ENCODE peak calls at places on chromosomes 13 and 19, in eight cellular contexts. Z is brain microvascular endothelial cell, V is fibroblast of lung, W is body of pancreas, J is ascending aorta, I is OCI-LY7, B is Panc1, G is lung. T is an unnamed sample.

GRCh38 chr13:71879129-71879535 is 12.1 kb upstream of the DACH1 start:
- DNase-seq in V (peak), G (no peak), J (no peak), Z (peak), B (peak), I (peak), W (peak), T (no peak)

GRCh38 chr19:961866-962620 is 22.1 kb upstream of the WDR18 start:
- DNase-seq in W (no peak), J (no peak), Z (no peak), B (no peak), I (no peak), V (peak), G (no peak), T (no peak)

GRCh38 chr13:21234537-21234936 is 58.1 kb downstream of the MRPL57 start:
- DNase-seq in J (no peak), B (no peak), Z (no peak), W (no peak), I (no peak), V (no peak), G (no peak), T (no peak)

GRCh38 chr13:33541962-33542308 is 256.4 kb upstream of the STARD13 start:
- DNase-seq in W (no peak), V (no peak), I (no peak), G (no peak), B (no peak), J (no peak), Z (no peak), T (no peak)

GRCh38 chr19:41323430-41324125 is 13.6 kb downstream of the CCDC97 start:
- DNase-seq in Z (peak), W (peak), B (no peak), J (peak), I (no peak), G (no peak), V (peak), T (peak)

GRCh38 chr13:33296793-33297425 is 11.4 kb upstream of the STARD13 start:
- DNase-seq in Z (no peak), G (no peak), J (no peak), I (no peak), V (no peak), W (no peak), B (no peak), T (no peak)

GRCh38 chr13:110485604-110486003 is 75.9 kb downstream of the RAB20 start:
- DNase-seq in I (no peak), Z (no peak), B (no peak), V (no peak), J (no peak), W (no peak), G (no peak), T (no peak)

GRCh38 chr13:113989585-113990300 is 15.9 kb upstream of the C13orf46 start:
- DNase-seq in V (no peak), G (no peak), Z (no peak), I (no peak), W (peak), J (no peak), B (no peak), T (no peak)

GRCh38 chr19:40419066-40419612 is 6.0 kb upstream of the PRX start:
- DNase-seq in V (no peak), B (no peak), J (no peak), G (no peak), W (no peak), Z (no peak), I (no peak), T (no peak)

GRCh38 chr19:14442904-14443631 is 10.0 kb downstream of the PKN1 start:
- DNase-seq in W (no peak), V (no peak), B (no peak), J (no peak), Z (no peak), G (no peak), I (no peak), T (no peak)

GRCh38 chr13:101996906-101997408 is 404.9 kb downstream of the FGF14 start:
- DNase-seq in J (no peak), B (no peak), I (no peak), W (no peak), V (no peak), G (no peak), Z (no peak), T (no peak)

GRCh38 chr19:19385900-19386339 is 19.6 kb upstream of the GATAD2A start:
- DNase-seq in J (no peak), I (peak), Z (no peak), W (no peak), G (peak), B (no peak), V (no peak), T (no peak)

GRCh38 chr19:13962738-13963602 is 10.7 kb downstream of the DCAF15 start:
- DNase-seq in I (no peak), W (no peak), G (no peak), V (peak), Z (no peak), B (no peak), J (no peak), T (no peak)

GRCh38 chr19:46748325-46749109 is 2.3 kb upstream of the STRN4 start:
- DNase-seq in J (no peak), W (peak), B (no peak), I (peak), G (peak), V (peak), Z (peak), T (no peak)

GRCh38 chr19:19461671-19462622 is 53.4 kb downstream of the TSSK6 start:
- DNase-seq in J (no peak), B (no peak), G (peak), Z (no peak), I (no peak), W (peak), V (peak), T (no peak)

GRCh38 chr19:28213476-28214082 is 999.4 kb downstream of the UQCRFS1 start:
- DNase-seq in J (no peak), W (no peak), I (peak), V (no peak), Z (no peak), B (no peak), G (no peak), T (no peak)

GRCh38 chr19:49081273-49081672 is 4.0 kb upstream of the SNRNP70 start:
- DNase-seq in W (no peak), V (no peak), J (no peak), B (no peak), G (no peak), I (no peak), Z (no peak), T (no peak)

GRCh38 chr13:29284726-29285125 is 310.8 kb downstream of the SLC7A1 start:
- DNase-seq in I (no peak), V (no peak), W (no peak), B (no peak), Z (no peak), J (no peak), G (no peak), T (no peak)

GRCh38 chr13:109545964-109546363 is 240.4 kb downstream of the IRS2 start:
- DNase-seq in J (no peak), W (no peak), Z (no peak), G (no peak), I (no peak), B (no peak), V (no peak), T (no peak)

GRCh38 chr19:18368504-18369222 is 17.3 kb upstream of the GDF15 start:
- DNase-seq in Z (no peak), V (no peak), J (no peak), W (peak), B (no peak), I (no peak), G (no peak), T (no peak)

GRCh38 chr19:23203841-23204344 is 46.3 kb downstream of the ZNF724 start:
- DNase-seq in I (no peak), J (no peak), V (no peak), W (no peak), G (no peak), Z (no peak), B (no peak), T (no peak)

GRCh38 chr19:9857920-9858746 is 23.0 kb downstream of the PIN1 start:
- DNase-seq in G (no peak), V (no peak), I (peak), J (no peak), B (no peak), W (no peak), Z (no peak), T (no peak)

GRCh38 chr13:36461472-36461871 is 29.2 kb downstream of the CCNA1 start:
- DNase-seq in B (no peak), V (no peak), J (no peak), W (no peak), G (no peak), I (no peak), Z (no peak), T (no peak)

GRCh38 chr13:27997904-27998522 is 9.5 kb upstream of the URAD start:
- DNase-seq in I (peak), W (peak), G (no peak), J (no peak), B (no peak), V (peak), Z (peak), T (no peak)

GRCh38 chr13:80497007-80497406 is 156.1 kb upstream of the SPRY2 start:
- DNase-seq in B (no peak), J (no peak), V (no peak), Z (no peak), W (no peak), G (no peak), I (no peak), T (no peak)

GRCh38 chr13:33904431-33904830 is 86.5 kb downstream of the RFC3 start:
- DNase-seq in J (no peak), V (no peak), W (no peak), B (no peak), I (no peak), G (no peak), Z (no peak), T (no peak)

GRCh38 chr13:110274687-110275086 is 32.3 kb downstream of the COL4A1 start:
- DNase-seq in Z (no peak), J (no peak), W (no peak), B (no peak), G (no peak), I (no peak), V (no peak), T (no peak)

GRCh38 chr19:17184381-17184841 is 30.7 kb upstream of the USE1 start:
- DNase-seq in I (peak), B (no peak), Z (no peak), V (no peak), J (no peak), W (no peak), G (no peak), T (no peak)

GRCh38 chr13:40549500-40550094 is 116.8 kb downstream of the FOXO1 start:
- DNase-seq in G (no peak), V (no peak), I (no peak), Z (no peak), J (no peak), B (no peak), W (no peak), T (no peak)

GRCh38 chr19:41888926-41889325 is 5.9 kb downstream of the ARHGEF1 start:
- DNase-seq in V (no peak), Z (no peak), J (no peak), B (no peak), G (no peak), W (no peak), I (no peak), T (no peak)

GRCh38 chr19:623974-624373 is 9.4 kb downstream of the POLRMT start:
- DNase-seq in V (peak), J (no peak), G (no peak), B (no peak), W (no peak), Z (peak), I (no peak), T (peak)

GRCh38 chr13:30159446-30159839 is 147.9 kb downstream of the KATNAL1 start:
- DNase-seq in I (no peak), V (peak), B (no peak), Z (peak), G (no peak), W (no peak), J (no peak), T (peak)

GRCh38 chr13:41306271-41307150 is 4.6 kb upstream of the NAA16 start:
- DNase-seq in W (peak), I (no peak), G (no peak), J (no peak), V (no peak), Z (peak), B (no peak), T (no peak)

GRCh38 chr19:47824396-47824795 is 2.7 kb downstream of the CRX start:
- DNase-seq in Z (no peak), B (no peak), V (no peak), W (no peak), I (no peak), J (no peak), G (no peak), T (no peak)

GRCh38 chr13:113369189-113369588 is 5.3 kb upstream of the GRTP1 start:
- DNase-seq in V (no peak), G (no peak), Z (no peak), I (no peak), B (no peak), W (no peak), J (no peak), T (no peak)

GRCh38 chr13:33303885-33304284 is 18.3 kb upstream of the STARD13 start:
- DNase-seq in Z (peak), V (no peak), B (no peak), W (no peak), I (no peak), J (no peak), G (no peak), T (no peak)

GRCh38 chr13:76622336-76623045 is 263.7 kb downstream of the KCTD12 start:
- DNase-seq in V (peak), B (no peak), W (no peak), I (no peak), G (no peak), J (no peak), Z (no peak), T (no peak)

GRCh38 chr19:39332293-39332692 is 3.5 kb downstream of the GMFG start:
- DNase-seq in Z (no peak), W (no peak), B (no peak), G (no peak), V (no peak), J (no peak), I (no peak), T (no peak)

GRCh38 chr19:39336483-39336882 is 640 bp upstream of the GMFG start:
- DNase-seq in I (no peak), B (no peak), J (no peak), Z (no peak), G (no peak), W (no peak), V (no peak), T (no peak)

GRCh38 chr19:39333507-39333906 is 2.3 kb downstream of the GMFG start:
- DNase-seq in J (no peak), V (no peak), Z (no peak), I (no peak), W (no peak), B (no peak), G (no peak), T (no peak)

GRCh38 chr19:39334444-39334976 is 1.3 kb downstream of the GMFG start:
- DNase-seq in J (no peak), G (no peak), V (no peak), B (no peak), W (no peak), I (no peak), Z (no peak), T (no peak)

DNA sequence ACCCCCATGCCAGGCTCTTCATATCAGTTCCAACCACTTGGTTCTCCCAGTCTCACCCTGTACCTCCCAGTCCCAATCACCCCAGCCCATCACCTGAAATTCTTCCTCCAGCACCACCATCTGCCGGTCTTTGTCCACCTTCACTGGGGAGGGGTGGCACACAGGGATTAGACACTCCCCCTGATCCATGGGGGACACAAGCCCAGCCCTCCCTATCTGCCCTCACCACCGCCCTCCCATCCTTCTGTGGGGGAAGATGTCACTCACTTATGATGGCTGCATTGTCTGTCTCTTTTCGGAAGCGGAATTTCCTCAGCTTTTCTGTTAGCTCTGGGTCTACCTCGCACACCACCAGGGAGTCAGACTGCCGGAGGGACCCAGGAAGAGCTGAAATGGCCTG is 675 bp downstream of the GMFG start:
- DNase-seq in J (no peak), W (no peak), V (no peak), G (no peak), I (no peak), B (no peak), Z (no peak), T (no peak)
- H3K27ac ChIP-seq in J (peak), W (peak), V (no peak), G (peak), I (peak), B (no peak), Z (no peak), T (no peak)

GRCh38 chr19:5083547-5083965 is 114.6 kb downstream of the KDM4B start:
- DNase-seq in B (no peak), J (no peak), W (no peak), Z (peak), V (no peak), I (no peak), G (no peak), T (no peak)

GRCh38 chr19:5085566-5085965 is 116.7 kb downstream of the KDM4B start:
- DNase-seq in J (no peak), B (no peak), G (no peak), W (no peak), I (no peak), V (no peak), Z (no peak), T (no peak)

GRCh38 chr19:5086232-5086631 is 117.3 kb downstream of the KDM4B start:
- DNase-seq in Z (no peak), B (no peak), V (no peak), I (no peak), W (no peak), G (no peak), J (no peak), T (no peak)

GRCh38 chr19:5089283-5089682 is 120.4 kb downstream of the KDM4B start:
- DNase-seq in W (no peak), G (no peak), I (no peak), Z (no peak), J (no peak), V (no peak), B (no peak), T (no peak)

DNA sequence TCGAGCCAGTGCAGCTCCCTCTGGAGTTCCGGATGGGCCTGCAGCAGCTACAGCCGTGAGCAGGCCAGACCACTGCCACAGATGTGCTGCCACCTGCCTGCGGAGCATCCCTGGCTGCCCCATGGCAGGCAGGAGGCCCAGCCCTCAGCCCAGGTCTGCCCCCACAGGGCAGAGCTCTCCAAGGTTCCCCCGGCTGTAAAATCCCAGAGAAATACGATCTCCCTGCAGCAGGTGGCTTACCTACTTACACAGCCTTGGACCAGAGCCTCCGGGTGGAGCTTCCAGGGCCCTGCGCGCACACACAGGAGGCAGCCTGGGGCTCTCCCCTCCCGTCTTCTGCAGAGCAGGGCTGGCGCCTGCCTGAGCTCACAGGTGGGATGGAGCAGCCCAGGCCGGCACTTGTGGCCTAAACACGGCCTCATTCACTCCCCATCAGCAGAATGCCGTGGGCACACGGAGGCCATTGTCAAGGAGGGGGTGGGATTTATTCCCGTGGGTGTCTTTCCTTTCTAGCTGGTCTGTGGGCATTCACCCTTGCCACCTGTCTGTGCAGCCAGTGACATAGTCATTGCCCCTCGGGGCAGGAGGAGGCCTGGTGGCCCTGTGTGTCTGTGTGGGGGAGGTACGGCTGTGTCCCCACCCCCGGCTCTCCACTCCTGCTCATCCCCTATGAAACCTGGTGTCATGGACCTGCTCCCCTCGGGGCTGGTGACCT is 118.0 kb downstream of the KDM4B start:
- DNase-seq in Z (no peak), I (no peak), G (no peak), J (no peak), B (no peak), V (no peak), W (peak), T (no peak)
- TF ChIP-seq CTCF in Z (no peak), I (no peak), G (no peak), J (no peak), B (no peak), V (no peak), W (no peak), T (no peak)

GRCh38 chr19:30226464-30227070 is 145.6 kb upstream of the ZNF536 start:
- DNase-seq in W (no peak), V (no peak), J (no peak), G (no peak), B (no peak), I (no peak), Z (no peak), T (no peak)
- H3K4me3 ChIP-seq in W (peak), V (peak), J (peak), G (no peak), B (peak), I (no peak), Z (no peak), T (no peak)

GRCh38 chr13:45873491-45874360 is 22.2 kb upstream of the SIAH3 start:
- DNase-seq in W (no peak), J (no peak), G (no peak), Z (no peak), I (no peak), B (no peak), V (no peak), T (no peak)
- H3K27ac ChIP-seq in W (no peak), J (no peak), G (no peak), Z (no peak), I (no peak), B (no peak), V (no peak), T (no peak)

GRCh38 chr19:12141405-12141736 is 1.2 kb upstream of the ZNF20 start:
- DNase-seq in W (no peak), G (no peak), V (no peak), I (no peak), J (no peak), Z (no peak), B (no peak), T (no peak)

GRCh38 chr19:12140545-12141404 is 625 bp upstream of the ZNF20 start:
- DNase-seq in V (peak), Z (peak), G (peak), J (peak), B (no peak), W (peak), I (peak), T (peak)

GRCh38 chr19:12139885-12140544 is at the start of gene ZNF20:
- DNase-seq in I (peak), W (peak), B (no peak), J (peak), Z (peak), G (peak), V (peak), T (peak)

GRCh38 chr19:12139309-12139708 is 841 bp downstream of the ZNF20 start:
- DNase-seq in W (no peak), B (no peak), Z (no peak), J (no peak), G (no peak), V (no peak), I (no peak), T (no peak)

GRCh38 chr19:12137541-12137940 is 2.6 kb downstream of the ZNF20 start:
- DNase-seq in I (peak), V (no peak), G (no peak), Z (no peak), B (no peak), J (no peak), W (no peak), T (no peak)
- TF ChIP-seq CTCF in I (peak), V (no peak), G (no peak), Z (peak), B (no peak), J (no peak), W (peak), T (no peak)

GRCh38 chr19:34806976-34807860 is 34.2 kb upstream of the ZNF599 start:
- DNase-seq in V (no peak), Z (no peak), I (no peak), B (no peak), W (no peak), G (no peak), J (no peak), T (no peak)
- H3K4me3 ChIP-seq in V (no peak), Z (no peak), I (no peak), B (no peak), W (no peak), G (no peak), J (no peak), T (no peak)

GRCh38 chr19:3368441-3368795 is 2.0 kb downstream of the NFIC start:
- DNase-seq in G (no peak), V (no peak), I (no peak), W (peak), B (no peak), J (no peak), Z (no peak), T (no peak)
- H3K27ac ChIP-seq in G (peak), V (peak), I (no peak), W (peak), B (peak), J (peak), Z (peak), T (peak)

T was measured in AG04450.